ENCODE peak calls at places on chromosomes 13 and 19, in four cellular contexts. K is endodermal cell; O is right atrium auricular region; H is stimulated activated CD8-positive, alpha-beta memory T cell treated with anti-CD3 and anti-CD28 coated beads, Interleukin-15, amount 100 ng/mL, for 1 hour. W is an unnamed sample.

GRCh38 chr13:77465595-77466195 is 69.8 kb upstream of the SCEL start:
- DNase-seq in H (no peak), K (no peak), O (no peak), W (no peak)

GRCh38 chr13:45909724-45910123 is 58.2 kb upstream of the SIAH3 start:
- DNase-seq in O (no peak), H (no peak), K (no peak), W (no peak)

GRCh38 chr19:35712529-35712909 is 5.3 kb upstream of the KMT2B start:
- DNase-seq in O (no peak), K (no peak), H (no peak), W (no peak)

GRCh38 chr13:98476538-98476966 is 100.4 kb downstream of the STK24 start:
- DNase-seq in O (peak; percentile 77), H (peak; percentile 64), K (peak; percentile 80), W (no peak)

GRCh38 chr19:42352216-42352892 is 26.9 kb downstream of the MEGF8 start:
- DNase-seq in H (no peak), K (no peak), O (no peak), W (no peak)

GRCh38 chr19:47641891-47642485 is 33.1 kb downstream of the BICRA start:
- DNase-seq in H (no peak), K (no peak), O (no peak), W (no peak)

GRCh38 chr19:51576850-51577249 is 5.8 kb downstream of the ZNF175 start:
- DNase-seq in O (no peak), H (no peak), K (no peak), W (no peak)

GRCh38 chr13:105105471-105105870 is 1430.0 kb downstream of the EFNB2 start:
- DNase-seq in H (no peak), K (no peak), O (no peak), W (no peak)

GRCh38 chr19:7778081-7778480 is 15.0 kb downstream of the CLEC4M start:
- DNase-seq in O (no peak), K (no peak), H (no peak), W (no peak)

GRCh38 chr19:4369888-4370260 is 26.5 kb downstream of the MPND start:
- DNase-seq in O (no peak), K (peak; percentile 87), H (peak; percentile 47), W (no peak)

GRCh38 chr13:60000081-60000480 is 163.6 kb downstream of the DIAPH3 start:
- DNase-seq in K (no peak), O (no peak), H (no peak), W (no peak)

GRCh38 chr19:3655402-3656072 is 28.9 kb upstream of the CACTIN start:
- DNase-seq in H (no peak), O (no peak), K (no peak), W (no peak)

GRCh38 chr19:51742736-51743288 is 8.9 kb downstream of the FPR1 start:
- DNase-seq in K (no peak), O (no peak), H (no peak), W (no peak)

GRCh38 chr13:49308104-49308875 is 60.6 kb downstream of the CDADC1 start:
- DNase-seq in H (no peak), K (no peak), O (peak; percentile 92), W (no peak)

GRCh38 chr19:31296741-31297390 is 52.4 kb downstream of the TSHZ3 start:
- DNase-seq in K (no peak), O (no peak), H (no peak), W (no peak)

GRCh38 chr13:42561752-42562467 is 12.0 kb upstream of the TNFSF11 start:
- DNase-seq in K (no peak), H (no peak), O (no peak), W (no peak)